ENCODE peak calls at places on chromosomes 4 and X, in four cellular contexts. One of them, this sample, is unnamed.

GRCh38 chr4:11748169-11748872 is 319.6 kb upstream of the HS3ST1 start:
- DNase-seq in mesenchymal stem cell: peak
- DNase-seq in neuronal stem cell: no peak
- DNase-seq in trophoblast cell: no peak
- DNase-seq in this sample: peak

GRCh38 chr4:8279321-8280157 is 10.0 kb downstream of the HTRA3 start:
- DNase-seq in mesenchymal stem cell: no peak
- DNase-seq in trophoblast cell: no peak
- DNase-seq in neuronal stem cell: no peak
- DNase-seq in this sample: no peak

GRCh38 chr4:98673282-98673644 is 14.9 kb upstream of the TSPAN5 start:
- DNase-seq in trophoblast cell: no peak
- DNase-seq in mesenchymal stem cell: peak
- DNase-seq in neuronal stem cell: no peak
- DNase-seq in this sample: no peak

GRCh38 chr4:141058739-141059507 is 74.3 kb downstream of the RNF150 start:
- DNase-seq in mesenchymal stem cell: peak
- DNase-seq in neuronal stem cell: no peak
- DNase-seq in trophoblast cell: no peak
- DNase-seq in this sample: peak

GRCh38 chr4:123827511-123827910 is 430.9 kb downstream of the SPRY1 start:
- DNase-seq in mesenchymal stem cell: no peak
- DNase-seq in neuronal stem cell: no peak
- DNase-seq in trophoblast cell: no peak
- DNase-seq in this sample: no peak

GRCh38 chr4:145177906-145178538 is 2.4 kb downstream of the OTUD4 start:
- DNase-seq in neuronal stem cell: no peak
- DNase-seq in mesenchymal stem cell: peak
- DNase-seq in trophoblast cell: peak
- DNase-seq in this sample: peak

GRCh38 chr4:150722908-150723362 is 141.0 kb downstream of the MAB21L2 start:
- DNase-seq in trophoblast cell: peak
- DNase-seq in neuronal stem cell: no peak
- DNase-seq in mesenchymal stem cell: peak
- DNase-seq in this sample: no peak

GRCh38 chrX:46961097-46961496 is 48.9 kb downstream of the JADE3 start:
- DNase-seq in neuronal stem cell: no peak
- DNase-seq in trophoblast cell: no peak
- DNase-seq in mesenchymal stem cell: no peak
- DNase-seq in this sample: no peak

GRCh38 chr4:13289391-13289790 is 194.7 kb downstream of the RAB28 start:
- DNase-seq in neuronal stem cell: no peak
- DNase-seq in trophoblast cell: no peak
- DNase-seq in mesenchymal stem cell: peak
- DNase-seq in this sample: peak

GRCh38 chr4:99979872-99980271 is 29.8 kb upstream of the H2AZ1 start:
- DNase-seq in neuronal stem cell: no peak
- DNase-seq in trophoblast cell: peak
- DNase-seq in mesenchymal stem cell: peak
- DNase-seq in this sample: peak

GRCh38 chrX:139120760-139121159 is 409.2 kb upstream of the FGF13 start:
- DNase-seq in trophoblast cell: peak
- DNase-seq in mesenchymal stem cell: no peak
- DNase-seq in neuronal stem cell: no peak
- DNase-seq in this sample: no peak

GRCh38 chrX:107787827-107788226 is 10.3 kb downstream of the NCBP2L start:
- DNase-seq in trophoblast cell: no peak
- DNase-seq in mesenchymal stem cell: no peak
- DNase-seq in neuronal stem cell: no peak
- DNase-seq in this sample: no peak

GRCh38 chr4:86947494-86948120 is 12.8 kb downstream of the AFF1 start:
- DNase-seq in trophoblast cell: no peak
- DNase-seq in mesenchymal stem cell: peak
- DNase-seq in neuronal stem cell: no peak
- DNase-seq in this sample: no peak

GRCh38 chr4:61605971-61606370 is 405.8 kb downstream of the ADGRL3 start:
- DNase-seq in mesenchymal stem cell: no peak
- DNase-seq in trophoblast cell: no peak
- DNase-seq in neuronal stem cell: no peak
- DNase-seq in this sample: no peak

GRCh38 chr4:119835511-119835910 is 206.9 kb upstream of the PDE5A start:
- DNase-seq in mesenchymal stem cell: peak
- DNase-seq in neuronal stem cell: no peak
- DNase-seq in trophoblast cell: no peak
- DNase-seq in this sample: peak

GRCh38 chrX:154486052-154486395 is 391 bp downstream of the UBL4A start:
- DNase-seq in neuronal stem cell: no peak
- DNase-seq in trophoblast cell: peak
- DNase-seq in mesenchymal stem cell: no peak
- DNase-seq in this sample: no peak

GRCh38 chr4:127209580-127210095 is 423.1 kb upstream of the INTU start:
- DNase-seq in mesenchymal stem cell: peak
- DNase-seq in neuronal stem cell: no peak
- DNase-seq in trophoblast cell: no peak
- DNase-seq in this sample: no peak

GRCh38 chr4:99028187-99028586 is 32.7 kb downstream of the METAP1 start:
- DNase-seq in trophoblast cell: peak
- DNase-seq in neuronal stem cell: no peak
- DNase-seq in mesenchymal stem cell: no peak
- DNase-seq in this sample: peak

GRCh38 chr4:124279741-124280140 is 432.8 kb downstream of the ANKRD50 start:
- DNase-seq in neuronal stem cell: no peak
- DNase-seq in mesenchymal stem cell: no peak
- DNase-seq in trophoblast cell: peak
- DNase-seq in this sample: no peak

GRCh38 chr4:156838761-156839160 is 132.8 kb downstream of the PDGFC start:
- DNase-seq in mesenchymal stem cell: peak
- DNase-seq in trophoblast cell: no peak
- DNase-seq in neuronal stem cell: no peak
- DNase-seq in this sample: peak

GRCh38 chr4:86594559-86595425 is 677 bp downstream of the PTPN13 start:
- DNase-seq in mesenchymal stem cell: peak
- DNase-seq in neuronal stem cell: peak
- DNase-seq in trophoblast cell: peak
- DNase-seq in this sample: peak

GRCh38 chr4:139641218-139641617 is 24.4 kb upstream of the MGST2 start:
- DNase-seq in neuronal stem cell: no peak
- DNase-seq in mesenchymal stem cell: no peak
- DNase-seq in trophoblast cell: no peak
- DNase-seq in this sample: peak

GRCh38 chrX:80430826-80431501 is 10.7 kb downstream of the TENT5D start:
- DNase-seq in trophoblast cell: no peak
- DNase-seq in mesenchymal stem cell: no peak
- DNase-seq in neuronal stem cell: no peak
- DNase-seq in this sample: no peak

GRCh38 chrX:20225488-20225833 is 41.2 kb downstream of the RPS6KA3 start:
- DNase-seq in trophoblast cell: no peak
- DNase-seq in neuronal stem cell: no peak
- DNase-seq in mesenchymal stem cell: no peak
- DNase-seq in this sample: no peak

GRCh38 chr4:14700544-14700943 is 301.7 kb upstream of the CPEB2 start:
- DNase-seq in mesenchymal stem cell: no peak
- DNase-seq in trophoblast cell: no peak
- DNase-seq in neuronal stem cell: no peak
- DNase-seq in this sample: no peak

GRCh38 chr4:22389240-22389871 is 126.5 kb downstream of the ADGRA3 start:
- DNase-seq in trophoblast cell: peak
- DNase-seq in mesenchymal stem cell: peak
- DNase-seq in neuronal stem cell: peak
- DNase-seq in this sample: peak

GRCh38 chr4:42671431-42672194 is 14.7 kb upstream of the ATP8A1 start:
- DNase-seq in trophoblast cell: no peak
- DNase-seq in mesenchymal stem cell: no peak
- DNase-seq in neuronal stem cell: no peak
- DNase-seq in this sample: no peak

GRCh38 chr4:40057540-40058091 is 966 bp downstream of the N4BP2 start:
- DNase-seq in trophoblast cell: peak
- DNase-seq in neuronal stem cell: peak
- DNase-seq in mesenchymal stem cell: peak
- DNase-seq in this sample: peak

GRCh38 chrX:121635141-121635540 is 587.7 kb downstream of the GLUD2 start:
- DNase-seq in trophoblast cell: no peak
- DNase-seq in neuronal stem cell: no peak
- DNase-seq in mesenchymal stem cell: no peak
- DNase-seq in this sample: no peak

GRCh38 chrX:54891573-54891972 is 29.1 kb upstream of the TRO start:
- DNase-seq in mesenchymal stem cell: peak
- DNase-seq in trophoblast cell: peak
- DNase-seq in neuronal stem cell: peak
- DNase-seq in this sample: peak

GRCh38 chr4:8009097-8009496 is 69.4 kb upstream of the AFAP1 start:
- DNase-seq in neuronal stem cell: no peak
- DNase-seq in trophoblast cell: no peak
- DNase-seq in mesenchymal stem cell: no peak
- DNase-seq in this sample: no peak

GRCh38 chr4:87843936-87844335 is 11.2 kb downstream of the MEPE start:
- DNase-seq in mesenchymal stem cell: peak
- DNase-seq in neuronal stem cell: no peak
- DNase-seq in trophoblast cell: peak
- DNase-seq in this sample: peak

GRCh38 chr4:146638801-146639351 is at the start of gene POU4F2:
- DNase-seq in neuronal stem cell: no peak
- DNase-seq in trophoblast cell: no peak
- DNase-seq in mesenchymal stem cell: peak
- DNase-seq in this sample: no peak

GRCh38 chr4:138595731-138596465 is 353.7 kb upstream of the SLC7A11 start:
- DNase-seq in mesenchymal stem cell: no peak
- DNase-seq in trophoblast cell: no peak
- DNase-seq in neuronal stem cell: no peak
- DNase-seq in this sample: peak

GRCh38 chr4:4572821-4573220 is 31.0 kb upstream of the STX18 start:
- DNase-seq in trophoblast cell: no peak
- DNase-seq in neuronal stem cell: no peak
- DNase-seq in mesenchymal stem cell: no peak
- DNase-seq in this sample: peak

GRCh38 chr4:94140998-94141397 is 66.7 kb upstream of the SMARCAD1 start:
- DNase-seq in mesenchymal stem cell: no peak
- DNase-seq in trophoblast cell: no peak
- DNase-seq in neuronal stem cell: no peak
- DNase-seq in this sample: no peak

GRCh38 chr4:94135701-94136100 is 72.0 kb upstream of the SMARCAD1 start:
- DNase-seq in trophoblast cell: no peak
- DNase-seq in neuronal stem cell: no peak
- DNase-seq in mesenchymal stem cell: no peak
- DNase-seq in this sample: no peak

GRCh38 chr4:94139931-94140612 is 67.6 kb upstream of the SMARCAD1 start:
- DNase-seq in mesenchymal stem cell: no peak
- DNase-seq in trophoblast cell: no peak
- DNase-seq in neuronal stem cell: no peak
- DNase-seq in this sample: no peak
- H3K14ac ChIP-seq in mesenchymal stem cell: no peak
- H3K14ac ChIP-seq in trophoblast cell: no peak
- H3K14ac ChIP-seq in neuronal stem cell: no peak
- H3K14ac ChIP-seq in this sample: no peak

GRCh38 chrX:15929231-15929630 is 74.6 kb upstream of the AP1S2 start:
- DNase-seq in neuronal stem cell: no peak
- DNase-seq in mesenchymal stem cell: no peak
- DNase-seq in trophoblast cell: peak
- DNase-seq in this sample: no peak
- H2BK5ac ChIP-seq in neuronal stem cell: no peak
- H2BK5ac ChIP-seq in mesenchymal stem cell: no peak
- H2BK5ac ChIP-seq in trophoblast cell: no peak
- H2BK5ac ChIP-seq in this sample: no peak

DNA sequence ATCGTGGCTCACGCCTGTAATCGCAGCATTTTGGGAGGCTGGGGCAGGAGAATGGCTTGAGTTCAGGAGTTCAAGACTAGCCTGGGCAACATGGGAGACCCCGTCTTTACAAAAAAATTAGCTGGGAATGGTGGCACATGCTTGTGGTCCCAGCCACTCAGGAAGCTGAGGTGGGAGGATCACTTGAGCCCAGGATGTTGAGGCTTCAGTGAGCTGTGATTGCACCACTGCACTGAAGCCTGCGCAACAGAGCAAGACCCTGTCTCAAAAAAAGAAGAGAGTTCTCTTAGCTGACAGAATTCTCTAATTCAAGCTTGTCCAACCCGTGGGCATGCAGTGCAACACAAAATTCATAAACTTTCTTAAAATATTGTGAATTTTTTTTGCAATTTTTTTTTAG is 95.6 kb upstream of the CBR4 start:
- DNase-seq in mesenchymal stem cell: no peak
- DNase-seq in trophoblast cell: no peak
- DNase-seq in neuronal stem cell: no peak
- DNase-seq in this sample: no peak
- H3K27ac ChIP-seq in mesenchymal stem cell: no peak
- H3K27ac ChIP-seq in trophoblast cell: no peak
- H3K27ac ChIP-seq in neuronal stem cell: no peak
- H3K27ac ChIP-seq in this sample: no peak

DNA sequence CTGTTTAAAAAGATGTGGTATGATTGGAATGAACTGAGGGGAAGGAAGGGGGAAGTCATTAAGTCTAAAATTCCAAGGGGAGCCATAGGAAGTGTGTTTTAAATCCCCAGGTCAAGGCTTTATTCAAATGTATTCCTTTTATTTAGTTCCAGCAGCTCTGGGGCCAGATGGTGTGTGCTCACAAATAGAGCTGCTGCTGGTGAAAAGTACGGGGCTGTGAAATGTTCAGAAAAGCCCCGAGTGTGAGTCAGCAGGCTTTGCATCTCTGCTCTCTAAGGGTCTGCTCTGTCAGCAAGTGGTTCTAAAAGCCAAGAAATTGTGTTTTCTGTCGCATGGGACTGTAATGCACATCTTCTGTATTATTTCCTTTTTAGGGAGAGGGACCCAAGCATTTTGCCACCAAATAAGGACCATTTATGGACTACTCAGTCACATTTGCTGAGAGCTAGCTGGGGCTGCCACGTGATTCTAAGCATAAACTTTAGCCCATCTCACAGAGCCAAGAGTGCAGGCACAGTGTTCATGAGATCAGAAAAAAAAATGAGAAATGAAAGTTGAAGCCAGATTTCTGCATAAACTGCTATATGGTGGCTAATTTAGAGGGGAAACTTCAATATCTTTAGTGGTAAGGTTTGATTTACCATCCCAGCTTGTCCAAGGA is 82.9 kb upstream of the NHS start:
- DNase-seq in trophoblast cell: peak
- DNase-seq in mesenchymal stem cell: no peak
- DNase-seq in neuronal stem cell: peak
- DNase-seq in this sample: no peak
- H3K14ac ChIP-seq in trophoblast cell: no peak
- H3K14ac ChIP-seq in mesenchymal stem cell: no peak
- H3K14ac ChIP-seq in neuronal stem cell: no peak
- H3K14ac ChIP-seq in this sample: no peak

DNA sequence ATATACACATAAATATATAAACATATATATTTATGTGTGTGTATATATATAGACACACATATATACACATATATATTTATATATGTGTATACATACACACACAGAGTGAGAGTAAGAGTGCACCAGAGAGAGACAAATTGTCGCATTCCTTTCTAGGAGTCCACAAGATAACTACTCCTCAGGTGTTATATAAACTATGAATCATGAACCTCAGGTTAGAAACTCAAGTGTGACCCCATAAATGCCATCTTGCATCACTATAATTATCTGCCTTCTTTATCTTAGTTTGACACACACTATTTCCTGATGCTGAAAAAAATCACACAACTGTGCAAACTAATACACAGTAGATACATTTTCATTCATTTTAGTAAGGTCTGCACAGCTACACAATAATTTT is 135.2 kb downstream of the PPARGC1A start:
- DNase-seq in trophoblast cell: no peak
- DNase-seq in mesenchymal stem cell: no peak
- DNase-seq in neuronal stem cell: no peak
- DNase-seq in this sample: no peak
- H2BK5ac ChIP-seq in trophoblast cell: no peak
- H2BK5ac ChIP-seq in mesenchymal stem cell: no peak
- H2BK5ac ChIP-seq in neuronal stem cell: no peak
- H2BK5ac ChIP-seq in this sample: no peak